ENCODE peak calls at places on chromosomes 5 and 9, in eight cellular contexts. L is gastrocnemius medialis, W is A549, K is HepG2, T is right cardiac atrium, F is aorta, C is heart right ventricle, V is HCT116. D is an unnamed sample.

GRCh38 chr9:127473501-127473900 is 22.2 kb downstream of the LRSAM1 start:
- ATAC-seq in L (no peak), W (no peak), K (no peak), T (peak), F (no peak), C (no peak), V (no peak), D (no peak)

GRCh38 chr9:69582544-69583297 is 89.5 kb downstream of the APBA1 start:
- ATAC-seq in L (no peak), W (no peak), K (no peak), T (peak), F (no peak), C (no peak), V (peak), D (no peak)

GRCh38 chr5:172086312-172086975 is 80.0 kb upstream of the FBXW11 start:
- ATAC-seq in L (no peak), W (peak), K (peak), T (no peak), F (no peak), C (no peak), V (no peak), D (no peak)

GRCh38 chr5:132411382-132411925 is 41.9 kb downstream of the SLC22A5 start:
- ATAC-seq in L (peak), W (peak), K (peak), T (peak), F (no peak), C (peak), V (peak), D (no peak)

GRCh38 chr5:17412760-17413671 is 85.0 kb upstream of the TAF11L2 start:
- ATAC-seq in L (no peak), W (peak), K (no peak), T (no peak), F (no peak), C (no peak), V (no peak), D (no peak)

GRCh38 chr9:15743512-15743911 is 190.7 kb downstream of the CCDC171 start:
- ATAC-seq in L (no peak), W (no peak), K (no peak), T (no peak), F (no peak), C (no peak), V (no peak), D (no peak)

GRCh38 chr9:112809351-112809848 is 58.8 kb downstream of the SNX30 start:
- ATAC-seq in L (no peak), W (no peak), K (no peak), T (no peak), F (no peak), C (peak), V (no peak), D (no peak)

GRCh38 chr5:54765327-54765726 is 220.1 kb downstream of the ESM1 start:
- ATAC-seq in L (no peak), W (no peak), K (no peak), T (no peak), F (no peak), C (no peak), V (no peak), D (no peak)

GRCh38 chr5:156819967-156820581 is 30.0 kb upstream of the PPP1R2B start:
- ATAC-seq in L (no peak), W (no peak), K (no peak), T (no peak), F (no peak), C (no peak), V (no peak), D (no peak)

GRCh38 chr5:5751496-5751895 is 329.0 kb downstream of the ICE1 start:
- ATAC-seq in L (no peak), W (no peak), K (no peak), T (no peak), F (no peak), C (no peak), V (no peak), D (no peak)

GRCh38 chr5:122187426-122187825 is 58.1 kb downstream of the ZNF474 start:
- ATAC-seq in L (no peak), W (peak), K (no peak), T (peak), F (no peak), C (no peak), V (no peak), D (no peak)

GRCh38 chr5:35009059-35009458 is 38.7 kb downstream of the AGXT2 start:
- ATAC-seq in L (no peak), W (no peak), K (no peak), T (no peak), F (no peak), C (no peak), V (no peak), D (no peak)

GRCh38 chr5:157485811-157486739 is 26.1 kb downstream of the NIPAL4 start:
- ATAC-seq in L (no peak), W (no peak), K (peak), T (peak), F (no peak), C (no peak), V (no peak), D (no peak)

GRCh38 chr5:402615-403359 is 40.2 kb upstream of the EXOC3 start:
- ATAC-seq in L (no peak), W (no peak), K (no peak), T (no peak), F (no peak), C (no peak), V (no peak), D (no peak)

GRCh38 chr5:129622531-129622930 is 125.4 kb upstream of the MINAR2 start:
- ATAC-seq in L (no peak), W (no peak), K (no peak), T (no peak), F (no peak), C (no peak), V (no peak), D (no peak)

DNA sequence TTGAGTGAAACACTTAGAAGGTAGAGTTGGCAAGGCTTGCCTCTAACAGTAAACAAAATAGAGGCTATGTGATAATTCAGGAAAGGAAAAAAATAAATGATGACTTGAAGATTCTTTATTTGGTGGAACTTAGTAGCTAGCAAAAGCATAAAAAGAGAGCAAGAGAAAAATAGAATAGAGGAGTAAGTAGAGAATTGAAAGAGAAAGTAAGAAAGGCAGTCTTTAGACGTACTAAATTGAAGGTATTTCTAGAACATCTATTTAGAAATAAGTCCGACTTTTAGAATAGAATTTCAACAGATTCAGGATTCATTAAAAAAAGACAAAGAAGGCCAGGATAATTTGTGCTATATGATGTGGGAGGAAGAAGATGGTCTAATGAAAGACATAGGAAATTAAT is 128.1 kb upstream of the MINAR2 start:
- ATAC-seq in L (no peak), W (no peak), K (no peak), T (no peak), F (no peak), C (no peak), V (no peak), D (no peak)
- H3K27ac ChIP-seq in L (no peak), W (no peak), K (no peak), T (no peak), F (no peak), C (no peak), V (no peak), D (no peak)

GRCh38 chr5:74916831-74917710 is 50.9 kb upstream of the FAM169A start:
- ATAC-seq in L (no peak), W (peak), K (peak), T (no peak), F (no peak), C (no peak), V (no peak), D (no peak)
- H3K27ac ChIP-seq in L (no peak), W (peak), K (peak), T (no peak), F (no peak), C (no peak), V (no peak), D (no peak)

DNA sequence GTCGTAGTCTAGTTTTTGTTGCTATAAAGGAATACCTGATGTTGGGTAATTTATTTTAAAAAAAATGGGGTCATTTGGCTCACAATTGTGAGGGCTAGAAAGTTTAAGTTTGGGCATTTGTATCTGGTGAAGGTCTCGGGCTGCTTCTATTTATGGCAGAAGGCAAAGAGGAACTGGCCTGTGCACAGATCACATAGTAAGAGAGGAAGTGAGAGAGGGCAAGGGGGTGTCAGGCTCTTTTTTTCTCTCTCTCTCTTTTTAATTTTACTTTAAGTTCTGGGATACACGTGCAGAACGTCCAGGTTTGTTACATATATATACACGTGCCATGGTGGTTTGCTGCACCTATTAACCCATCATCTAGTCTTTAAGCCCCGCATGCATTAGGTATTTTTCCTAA is 453.3 kb downstream of the DIRAS2 start:
- ATAC-seq in L (no peak), W (no peak), K (no peak), T (no peak), F (no peak), C (no peak), V (no peak), D (no peak)
- H3K27ac ChIP-seq in L (no peak), W (no peak), K (no peak), T (no peak), F (no peak), C (no peak), V (no peak), D (no peak)

GRCh38 chr5:95958308-95959014 is 3.2 kb downstream of the ELL2 start:
- ATAC-seq in L (no peak), W (no peak), K (peak), T (no peak), F (no peak), C (no peak), V (no peak), D (no peak)
- H3K27ac ChIP-seq in L (no peak), W (no peak), K (peak), T (peak), F (no peak), C (no peak), V (no peak), D (no peak)

GRCh38 chr9:136939996-136940525 is 4.5 kb downstream of the FBXW5 start:
- ATAC-seq in L (peak), W (no peak), K (no peak), T (peak), F (peak), C (peak), V (no peak), D (no peak)
- H3K27ac ChIP-seq in L (peak), W (no peak), K (no peak), T (peak), F (no peak), C (peak), V (no peak), D (no peak)